ENCODE peak calls at places on chromosome 10, in nine cellular contexts. Z is uterus; E is CD4-positive, alpha-beta T cell; N is nephron progenitor cell; P is foreskin keratinocyte; D is foreskin fibroblast; Q is prostate gland; T is activated CD8-positive, alpha-beta T cell treated with anti-CD3 and anti-CD28 coated beads for 36 hours; K is neural crest cell. Y is an unnamed sample.

GRCh38 chr10:69492091-69492745 is 41.0 kb downstream of the TSPAN15 start:
- DNase-seq in Z (peak), E (no peak), N (no peak), P (no peak), D (no peak), Q (no peak), T (no peak), K (no peak), Y (no peak)

GRCh38 chr10:3702569-3702968 is 82.4 kb downstream of the KLF6 start:
- DNase-seq in Z (no peak), E (no peak), N (no peak), P (no peak), D (no peak), Q (peak), T (no peak), K (no peak), Y (no peak)

GRCh38 chr10:71270301-71270777 is 48.7 kb upstream of the SLC29A3 start:
- DNase-seq in Z (peak), E (no peak), N (peak), P (no peak), D (peak), Q (no peak), T (peak), K (peak), Y (peak)

GRCh38 chr10:103717341-103718246 is 137.8 kb downstream of the SH3PXD2A start:
- DNase-seq in Z (no peak), E (no peak), N (no peak), P (peak), D (no peak), Q (peak), T (no peak), K (no peak), Y (peak)

GRCh38 chr10:546971-547590 is 142.4 kb downstream of the DIP2C start:
- DNase-seq in Z (no peak), E (no peak), N (no peak), P (peak), D (peak), Q (peak), T (no peak), K (no peak), Y (peak)

GRCh38 chr10:69650589-69651261 is 20.7 kb downstream of the FAM241B start:
- DNase-seq in Z (no peak), E (no peak), N (no peak), P (no peak), D (no peak), Q (no peak), T (peak), K (no peak), Y (no peak)

GRCh38 chr10:110503528-110504110 is 5.9 kb downstream of the DUSP5 start:
- DNase-seq in Z (no peak), E (no peak), N (no peak), P (no peak), D (no peak), Q (no peak), T (no peak), K (no peak), Y (no peak)

GRCh38 chr10:3452234-3452633 is 279.7 kb upstream of the PITRM1 start:
- DNase-seq in Z (no peak), E (no peak), N (no peak), P (peak), D (peak), Q (no peak), T (no peak), K (no peak), Y (peak)

GRCh38 chr10:51468424-51468823 is 231.0 kb downstream of the CSTF2T start:
- DNase-seq in Z (no peak), E (no peak), N (no peak), P (no peak), D (peak), Q (no peak), T (no peak), K (no peak), Y (no peak)

GRCh38 chr10:110141747-110142625 is 65.4 kb upstream of the MXI1 start:
- DNase-seq in Z (no peak), E (no peak), N (no peak), P (no peak), D (no peak), Q (no peak), T (no peak), K (no peak), Y (peak)

GRCh38 chr10:124735491-124736286 is 8.5 kb downstream of the FAM53B start:
- DNase-seq in Z (peak), E (no peak), N (no peak), P (no peak), D (no peak), Q (no peak), T (no peak), K (no peak), Y (no peak)

GRCh38 chr10:122328676-122329075 is 45.8 kb upstream of the PLEKHA1 start:
- DNase-seq in Z (no peak), E (no peak), N (no peak), P (no peak), D (no peak), Q (no peak), T (no peak), K (no peak), Y (no peak)

GRCh38 chr10:49568235-49568634 is 29.3 kb upstream of the ERCC6 start:
- DNase-seq in Z (no peak), E (no peak), N (no peak), P (no peak), D (no peak), Q (no peak), T (peak), K (no peak), Y (no peak)

GRCh38 chr10:102384606-102385429 is 10.7 kb upstream of the NFKB2 start:
- DNase-seq in Z (no peak), E (no peak), N (no peak), P (peak), D (peak), Q (no peak), T (no peak), K (no peak), Y (no peak)

GRCh38 chr10:35574924-35575352 is 30.2 kb upstream of the GJD4 start:
- DNase-seq in Z (no peak), E (no peak), N (no peak), P (no peak), D (peak), Q (no peak), T (no peak), K (no peak), Y (no peak)

GRCh38 chr10:25614652-25615051 is 319.4 kb upstream of the MYO3A start:
- DNase-seq in Z (no peak), E (no peak), N (no peak), P (peak), D (no peak), Q (no peak), T (no peak), K (no peak), Y (no peak)

GRCh38 chr10:70053896-70054641 is 1.4 kb downstream of the MACROH2A2 start:
- DNase-seq in Z (no peak), E (no peak), N (peak), P (peak), D (no peak), Q (no peak), T (peak), K (peak), Y (peak)

GRCh38 chr10:62224606-62225005 is 44.0 kb downstream of the RTKN2 start:
- DNase-seq in Z (no peak), E (no peak), N (no peak), P (peak), D (peak), Q (no peak), T (no peak), K (no peak), Y (no peak)

GRCh38 chr10:77507313-77507712 is 130.3 kb downstream of the KCNMA1 start:
- DNase-seq in Z (no peak), E (no peak), N (no peak), P (no peak), D (no peak), Q (peak), T (no peak), K (no peak), Y (no peak)

GRCh38 chr10:84375011-84375410 is 46.6 kb downstream of the CCSER2 start:
- DNase-seq in Z (peak), E (no peak), N (peak), P (peak), D (peak), Q (peak), T (peak), K (peak), Y (peak)

GRCh38 chr10:23534761-23535160 is 95.9 kb downstream of the OTUD1 start:
- DNase-seq in Z (no peak), E (no peak), N (no peak), P (no peak), D (no peak), Q (no peak), T (no peak), K (no peak), Y (no peak)

GRCh38 chr10:120221873-120222485 is 235.0 kb upstream of the PLPP4 start:
- DNase-seq in Z (no peak), E (no peak), N (peak), P (peak), D (peak), Q (peak), T (peak), K (peak), Y (peak)

GRCh38 chr10:49618861-49619260 is 5.0 kb downstream of the CHAT start:
- DNase-seq in Z (no peak), E (no peak), N (no peak), P (no peak), D (no peak), Q (no peak), T (no peak), K (no peak), Y (no peak)

GRCh38 chr10:52906046-52906445 is 133.5 kb upstream of the MBL2 start:
- DNase-seq in Z (no peak), E (no peak), N (no peak), P (peak), D (no peak), Q (no peak), T (no peak), K (no peak), Y (peak)

GRCh38 chr10:11208243-11208642 is 190.6 kb downstream of the CELF2 start:
- DNase-seq in Z (no peak), E (no peak), N (no peak), P (no peak), D (no peak), Q (no peak), T (no peak), K (no peak), Y (no peak)

GRCh38 chr10:33653584-33654367 is 319.3 kb upstream of the NRP1 start:
- DNase-seq in Z (no peak), E (no peak), N (no peak), P (peak), D (peak), Q (no peak), T (no peak), K (no peak), Y (peak)

GRCh38 chr10:99854860-99855259 is 72.4 kb downstream of the ABCC2 start:
- DNase-seq in Z (peak), E (no peak), N (peak), P (no peak), D (peak), Q (no peak), T (no peak), K (no peak), Y (no peak)

GRCh38 chr10:118272090-118272775 is 69.9 kb downstream of the FAM204A start:
- DNase-seq in Z (peak), E (no peak), N (no peak), P (no peak), D (no peak), Q (no peak), T (no peak), K (no peak), Y (no peak)

GRCh38 chr10:104993085-104993484 is 352.0 kb downstream of the SORCS3 start:
- DNase-seq in Z (no peak), E (no peak), N (no peak), P (no peak), D (no peak), Q (no peak), T (no peak), K (no peak), Y (no peak)

GRCh38 chr10:14838582-14839304 is 637 bp downstream of the HSPA14 start:
- DNase-seq in Z (peak), E (peak), N (peak), P (no peak), D (peak), Q (peak), T (peak), K (peak), Y (peak)

GRCh38 chr10:110852897-110853296 is 18.8 kb upstream of the PDCD4 start:
- DNase-seq in Z (no peak), E (no peak), N (no peak), P (peak), D (no peak), Q (no peak), T (no peak), K (no peak), Y (no peak)

GRCh38 chr10:14474656-14475055 is 143.9 kb upstream of the FRMD4A start:
- DNase-seq in Z (no peak), E (no peak), N (no peak), P (peak), D (no peak), Q (no peak), T (no peak), K (no peak), Y (no peak)

GRCh38 chr10:59240581-59241183 is 64.2 kb downstream of the PHYHIPL start:
- DNase-seq in Z (no peak), E (no peak), N (peak), P (peak), D (peak), Q (peak), T (no peak), K (peak), Y (peak)

GRCh38 chr10:113052076-113052830 is 102.2 kb downstream of the TCF7L2 start:
- DNase-seq in Z (no peak), E (no peak), N (no peak), P (no peak), D (no peak), Q (no peak), T (no peak), K (no peak), Y (no peak)
- TF ChIP-seq CTCF in Z (no peak), E (no peak), N (peak), P (peak), D (no peak), Q (no peak), T (no peak), K (peak), Y (no peak)

GRCh38 chr10:133308431-133309110 is at the start of the genes TUBGCP2 and ZNF511:
- DNase-seq in Z (peak), E (peak), N (peak), P (no peak), D (peak), Q (peak), T (peak), K (peak), Y (peak)
- TF ChIP-seq CTCF in Z (no peak), E (no peak), N (no peak), P (peak), D (no peak), Q (no peak), T (no peak), K (peak), Y (no peak)

GRCh38 chr10:113711142-113711541 is 31.4 kb downstream of the CASP7 start:
- DNase-seq in Z (no peak), E (no peak), N (no peak), P (no peak), D (no peak), Q (no peak), T (no peak), K (no peak), Y (no peak)

GRCh38 chr10:113709221-113709838 is 29.6 kb downstream of the CASP7 start:
- DNase-seq in Z (no peak), E (no peak), N (no peak), P (peak), D (peak), Q (no peak), T (no peak), K (no peak), Y (no peak)

GRCh38 chr10:113712024-113712423 is 32.3 kb downstream of the CASP7 start:
- DNase-seq in Z (no peak), E (no peak), N (no peak), P (no peak), D (no peak), Q (no peak), T (no peak), K (no peak), Y (no peak)

GRCh38 chr10:113713297-113713982 is 33.7 kb downstream of the CASP7 start:
- DNase-seq in Z (no peak), E (no peak), N (no peak), P (no peak), D (no peak), Q (no peak), T (no peak), K (no peak), Y (no peak)

DNA sequence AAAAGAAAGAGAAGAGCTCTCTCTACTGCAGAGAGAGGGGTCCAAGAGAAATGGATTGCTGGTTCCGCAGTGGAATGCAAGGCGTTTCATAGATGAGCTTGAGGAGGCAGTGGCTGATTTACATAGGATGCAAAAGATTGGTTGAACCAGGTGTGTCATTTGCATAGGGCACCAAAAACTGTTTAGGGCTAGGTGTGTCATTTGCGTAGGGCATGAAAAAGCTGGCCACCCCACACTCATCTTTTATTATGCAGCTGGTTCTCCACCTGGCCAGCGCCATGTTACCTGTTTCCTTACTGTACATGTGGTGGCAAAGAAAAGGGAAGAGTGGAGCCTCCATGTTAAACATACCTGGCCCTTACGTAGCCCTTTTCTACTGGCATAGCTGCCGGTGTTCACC is 33.0 kb downstream of the CASP7 start:
- DNase-seq in Z (no peak), E (no peak), N (no peak), P (no peak), D (no peak), Q (no peak), T (no peak), K (no peak), Y (no peak)
- TF ChIP-seq CTCF in Z (no peak), E (no peak), N (no peak), P (no peak), D (no peak), Q (no peak), T (no peak), K (no peak), Y (no peak)

GRCh38 chr10:74026428-74026979 is 28.6 kb downstream of the VCL start:
- DNase-seq in Z (no peak), E (no peak), N (no peak), P (no peak), D (no peak), Q (no peak), T (no peak), K (no peak), Y (no peak)
- TF ChIP-seq CTCF in Z (no peak), E (no peak), N (no peak), P (no peak), D (no peak), Q (no peak), T (no peak), K (no peak), Y (no peak)

GRCh38 chr10:88066876-88067275 is 203.5 kb downstream of the PTEN start:
- DNase-seq in Z (no peak), E (no peak), N (no peak), P (no peak), D (no peak), Q (no peak), T (peak), K (no peak), Y (no peak)

GRCh38 chr10:88065384-88066049 is 202.1 kb downstream of the PTEN start:
- DNase-seq in Z (no peak), E (no peak), N (no peak), P (no peak), D (no peak), Q (no peak), T (peak), K (no peak), Y (no peak)

GRCh38 chr10:88063861-88064521 is 200.6 kb downstream of the PTEN start:
- DNase-seq in Z (no peak), E (no peak), N (no peak), P (no peak), D (no peak), Q (no peak), T (no peak), K (no peak), Y (no peak)

GRCh38 chr10:88064608-88065383 is 201.4 kb downstream of the PTEN start:
- DNase-seq in Z (peak), E (peak), N (no peak), P (no peak), D (peak), Q (no peak), T (peak), K (no peak), Y (no peak)

DNA sequence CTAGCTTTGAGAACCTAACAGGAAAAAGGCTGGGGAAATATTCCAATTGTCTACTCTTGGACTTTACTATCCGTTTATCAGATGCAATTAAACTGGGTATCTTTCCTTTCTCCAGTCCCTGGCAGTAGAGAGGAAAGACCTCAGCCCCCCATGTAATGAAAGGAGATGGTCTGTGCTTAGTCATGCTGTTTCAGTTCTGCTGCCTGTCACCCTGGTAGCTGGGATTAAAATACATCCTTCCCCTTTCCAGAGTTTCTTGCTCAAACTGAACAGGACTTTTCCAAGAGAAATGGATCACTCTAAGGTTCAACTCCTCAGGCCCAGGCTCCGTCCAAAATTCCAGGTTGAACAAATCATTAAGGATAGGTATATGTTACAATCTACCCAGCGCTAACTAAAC is 202.9 kb downstream of the PTEN start:
- DNase-seq in Z (no peak), E (no peak), N (no peak), P (no peak), D (no peak), Q (no peak), T (no peak), K (no peak), Y (no peak)
- TF ChIP-seq CTCF in Z (no peak), E (no peak), N (no peak), P (no peak), D (no peak), Q (no peak), T (no peak), K (no peak), Y (no peak)

GRCh38 chr10:73096041-73096451 is 620 bp downstream of the P4HA1 start:
- DNase-seq in Z (peak), E (peak), N (peak), P (peak), D (peak), Q (peak), T (peak), K (peak), Y (peak)

GRCh38 chr10:73094986-73095478 is 1.6 kb downstream of the P4HA1 start:
- DNase-seq in Z (no peak), E (no peak), N (no peak), P (no peak), D (no peak), Q (no peak), T (no peak), K (no peak), Y (no peak)

GRCh38 chr10:73097305-73097670 is 622 bp upstream of the P4HA1 start:
- DNase-seq in Z (no peak), E (no peak), N (no peak), P (no peak), D (no peak), Q (no peak), T (no peak), K (no peak), Y (no peak)

GRCh38 chr10:73095479-73096021 is 1.1 kb downstream of the P4HA1 start:
- DNase-seq in Z (peak), E (peak), N (peak), P (peak), D (peak), Q (peak), T (peak), K (peak), Y (no peak)

DNA sequence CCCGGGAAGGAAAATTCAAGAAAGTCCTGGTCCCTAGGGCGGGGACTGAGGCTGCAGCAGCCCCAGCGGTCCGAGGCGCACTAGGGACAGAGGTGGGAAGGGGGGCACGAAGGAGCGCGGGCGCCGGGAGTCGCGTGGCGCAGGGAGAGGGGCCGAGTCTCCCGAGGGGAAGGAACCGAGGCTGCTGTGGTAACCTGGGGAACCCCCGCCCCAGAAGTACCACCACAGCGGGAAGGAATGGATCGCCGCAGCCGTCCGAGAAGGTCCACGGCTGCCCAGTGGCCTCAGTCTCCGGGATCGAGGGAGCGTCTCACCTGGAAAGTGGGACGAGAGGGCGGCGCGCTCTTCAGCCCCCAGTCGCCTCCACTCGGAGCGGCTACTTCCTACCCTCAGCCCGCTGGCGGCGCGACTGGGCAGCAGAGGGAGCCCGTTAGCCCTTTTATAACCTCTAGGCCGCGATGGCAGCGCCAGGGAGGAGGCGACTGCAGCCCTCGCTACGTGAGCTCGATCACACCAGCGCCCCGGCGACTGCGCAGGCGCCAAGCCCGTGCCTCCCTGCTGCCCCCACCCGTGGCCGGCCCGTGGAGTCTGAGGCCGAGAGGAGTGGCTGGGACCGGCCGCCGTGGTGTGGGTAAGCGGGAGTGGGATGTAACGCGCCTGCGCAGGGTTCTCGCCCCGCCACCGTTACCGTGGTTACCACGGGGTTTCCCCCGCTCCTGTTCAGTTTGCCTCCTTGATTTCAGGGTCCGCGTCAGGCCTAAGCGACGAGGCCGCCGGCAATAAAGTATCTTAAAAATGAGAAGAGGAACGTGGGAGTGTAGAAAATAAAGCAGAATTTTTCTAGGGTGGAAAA is at the start of gene P4HA1:
- DNase-seq in Z (peak), E (peak), N (peak), P (peak), D (peak), Q (peak), T (peak), K (peak), Y (peak)
- TF ChIP-seq CTCF in Z (peak), E (peak), N (peak), P (peak), D (peak), Q (peak), T (peak), K (peak), Y (peak)

GRCh38 chr10:132735341-132735775 is 50.6 kb downstream of the NKX6-2 start:
- DNase-seq in Z (no peak), E (no peak), N (no peak), P (no peak), D (peak), Q (no peak), T (no peak), K (no peak), Y (no peak)
- TF ChIP-seq CTCF in Z (no peak), E (no peak), N (no peak), P (no peak), D (no peak), Q (no peak), T (no peak), K (no peak), Y (no peak)